ENCODE peak calls at places on chromosomes 3 and 15, in four cellular contexts. Z, O, I and P are unnamed samples.

GRCh38 chr3:66487475-66487874 is 13.3 kb downstream of the LRIG1 start:
- DNase-seq in I (no peak), O (no peak), Z (no peak), P (no peak)

GRCh38 chr15:83810110-83810509 is 156.2 kb downstream of the ADAMTSL3 start:
- DNase-seq in O (no peak), I (no peak), Z (no peak), P (no peak)

GRCh38 chr3:69791111-69791510 is 51.8 kb downstream of the MITF start:
- DNase-seq in O (peak; percentile 27), I (peak; percentile 71), Z (no peak), P (no peak)

GRCh38 chr15:47431501-47431900 is 285.8 kb upstream of the SEMA6D start:
- DNase-seq in Z (no peak), O (no peak), I (no peak), P (no peak)

GRCh38 chr15:84725001-84725491 is 9.1 kb upstream of the SEC11A start:
- DNase-seq in I (no peak), Z (peak; percentile 63), O (no peak), P (no peak)

GRCh38 chr3:171462224-171462623 is 2.0 kb upstream of the TNIK start:
- DNase-seq in O (no peak), I (no peak), Z (no peak), P (no peak)

GRCh38 chr3:169146112-169146665 is 517.3 kb downstream of the MECOM start:
- DNase-seq in Z (no peak), I (peak; percentile 15), O (peak; percentile 73), P (no peak)

GRCh38 chr3:46692566-46692983 is 904 bp downstream of the ALS2CL start:
- DNase-seq in Z (no peak), O (peak; percentile 83), I (peak; percentile 40), P (no peak)

GRCh38 chr15:95134306-95135100 is 903.1 kb downstream of the MCTP2 start:
- DNase-seq in O (no peak), I (no peak), Z (no peak), P (no peak)

GRCh38 chr3:188876370-188876769 is 295.4 kb upstream of the TPRG1 start:
- DNase-seq in Z (no peak), I (no peak), O (no peak), P (no peak)

GRCh38 chr15:83526319-83526718 is 79.2 kb downstream of the SH3GL3 start:
- DNase-seq in O (no peak), I (no peak), Z (no peak), P (no peak)

GRCh38 chr3:134486577-134487041 is 752 bp downstream of the CEP63 start:
- DNase-seq in O (no peak), Z (peak; percentile 25), I (no peak), P (no peak)

GRCh38 chr3:188283347-188283746 is 129.4 kb downstream of the LPP start:
- DNase-seq in O (no peak), I (peak; percentile 75), Z (no peak), P (no peak)

GRCh38 chr3:49883992-49884391 is 14.3 kb upstream of the CAMKV start:
- DNase-seq in Z (no peak), O (no peak), I (no peak), P (no peak)

DNA sequence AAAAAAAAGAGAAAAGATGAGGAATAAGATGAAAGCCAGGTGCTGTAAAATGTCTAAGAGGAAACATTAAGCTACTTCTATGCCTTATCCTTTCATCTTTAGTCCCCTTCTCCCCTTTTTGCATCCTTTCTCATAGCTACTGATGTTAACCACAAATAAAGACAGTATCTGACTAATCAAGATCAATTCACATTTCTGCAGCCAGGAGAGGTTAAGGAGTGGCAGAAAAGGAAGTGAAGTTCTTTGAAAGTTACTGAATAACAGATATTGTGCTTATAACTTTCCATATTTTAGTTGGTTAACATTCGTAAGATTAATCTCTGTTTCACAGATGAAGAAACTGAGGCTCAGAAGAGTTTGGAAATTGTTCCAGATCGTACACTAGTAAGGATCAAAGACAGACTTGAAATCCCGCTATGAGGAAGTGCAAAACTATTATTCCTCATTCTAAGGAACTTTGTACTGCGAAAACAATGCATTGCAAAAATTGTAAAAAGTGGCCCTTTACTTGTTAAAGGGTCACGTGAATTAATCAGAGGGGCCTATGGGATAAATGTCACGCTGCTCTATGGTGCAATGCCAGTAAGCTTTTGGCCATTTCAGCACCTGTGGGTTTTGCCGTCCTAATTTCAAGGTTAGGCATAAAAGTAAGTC is 117.7 kb upstream of the GRM7 start:
- DNase-seq in O (no peak), I (no peak), Z (no peak), P (no peak)
- TF ChIP-seq POLR2A in O (no peak), I (no peak), Z (no peak), P (no peak)

GRCh38 chr3:185070491-185071335 is 82.1 kb downstream of the C3orf70 start:
- DNase-seq in Z (no peak), O (no peak), I (no peak), P (no peak)
- TF ChIP-seq CTCF in Z (no peak), O (no peak), I (peak; percentile 31), P (no peak)

GRCh38 chr3:21618695-21619094 is 132.3 kb downstream of the ZNF385D start:
- DNase-seq in Z (no peak), O (no peak), I (no peak), P (no peak)

GRCh38 chr3:21624514-21624913 is 126.5 kb downstream of the ZNF385D start:
- DNase-seq in Z (no peak), O (no peak), I (no peak), P (no peak)

GRCh38 chr3:21621396-21621695 is 129.7 kb downstream of the ZNF385D start:
- DNase-seq in I (no peak), O (no peak), Z (no peak), P (no peak)

GRCh38 chr3:21620511-21621395 is 130.3 kb downstream of the ZNF385D start:
- DNase-seq in I (no peak), Z (no peak), O (no peak), P (no peak)
- H3K4me3 ChIP-seq in I (no peak overlapping the region), Z (no peak overlapping the region), O (peak overlapping the region; percentile 23), P (no peak overlapping the region)

GRCh38 chr3:155737844-155738460 is 6.9 kb downstream of the PLCH1 start:
- DNase-seq in I (no peak), O (peak; percentile 75), Z (no peak), P (no peak)
- TF ChIP-seq POLR2A in I (no peak), O (no peak), Z (peak; percentile 76), P (no peak)

GRCh38 chr3:152183473-152183872 is 85.3 kb upstream of the MBNL1 start:
- DNase-seq in Z (peak; percentile 54), I (peak; percentile 19), O (peak; percentile 27), P (no peak)
- TF ChIP-seq CTCF in Z (peak; percentile 65), I (peak; percentile 53), O (no peak), P (peak; percentile 26)

DNA sequence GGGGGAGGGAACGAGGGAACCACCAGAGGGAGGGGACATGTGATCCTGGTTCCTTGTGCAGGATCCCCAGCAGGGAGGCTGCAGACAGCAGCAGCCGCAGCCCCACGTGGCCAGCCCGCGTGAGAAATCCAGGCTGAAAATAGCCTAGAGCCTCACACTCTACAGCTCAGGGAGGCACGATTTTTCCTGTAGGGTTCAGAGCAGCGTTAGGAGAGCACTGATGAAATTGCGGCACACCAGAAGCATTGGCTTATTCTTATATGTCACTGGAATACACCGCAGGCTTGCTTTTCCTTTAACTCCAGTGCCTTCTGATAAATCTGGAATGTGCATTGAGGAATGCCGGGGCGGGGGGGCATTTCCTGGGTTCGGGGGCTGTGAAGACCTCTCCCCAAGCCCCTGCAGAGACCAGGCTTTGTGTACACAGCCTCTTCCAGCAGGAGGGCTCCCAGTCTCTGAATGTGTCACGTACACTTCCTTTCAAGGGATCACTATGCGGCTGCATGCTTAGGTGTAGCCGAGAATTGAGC is 193.0 kb downstream of the ATP10A start:
- DNase-seq in Z (no peak), I (peak; percentile 77), O (no peak), P (no peak)
- H3K4me3 ChIP-seq in Z (no peak overlapping the region), I (no peak overlapping the region), O (no peak overlapping the region), P (peak overlapping the region; percentile 27)

GRCh38 chr15:43196760-43197548 is 11.8 kb downstream of the CCNDBP1 start:
- DNase-seq in O (no peak), I (no peak), Z (no peak), P (no peak)
- TF ChIP-seq POLR2A in O (no peak), I (no peak), Z (no peak), P (no peak)

DNA sequence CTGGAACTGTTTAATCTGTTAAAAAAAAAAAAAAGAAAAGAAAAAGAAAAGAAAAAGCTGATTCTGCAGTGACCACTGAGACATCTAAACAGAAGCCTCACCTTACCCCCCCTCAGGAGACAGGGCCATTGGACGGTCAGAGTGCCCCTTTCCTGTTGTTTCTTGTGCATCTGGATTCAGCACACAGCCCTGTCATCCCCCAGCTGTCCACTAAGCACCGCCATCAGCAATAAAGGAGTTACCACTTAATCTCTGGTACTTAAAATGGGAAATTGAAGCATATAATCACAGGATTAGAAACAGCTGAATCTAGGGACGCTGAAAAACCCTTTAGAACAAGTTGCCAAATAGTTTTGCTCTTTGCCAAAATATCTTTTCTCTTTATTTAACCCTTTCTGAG is 62.5 kb downstream of the TRIM69 start:
- DNase-seq in I (no peak), Z (no peak), O (no peak), P (no peak)
- TF ChIP-seq CTCF in I (no peak), Z (peak; percentile 4), O (no peak), P (peak; percentile 24)

GRCh38 chr3:140311428-140311827 is 366.4 kb upstream of the TRIM42 start:
- DNase-seq in Z (no peak), I (no peak), O (no peak), P (no peak)
- H3K4me3 ChIP-seq in Z (no peak overlapping the region), I (no peak overlapping the region), O (no peak overlapping the region), P (no peak overlapping the region)

DNA sequence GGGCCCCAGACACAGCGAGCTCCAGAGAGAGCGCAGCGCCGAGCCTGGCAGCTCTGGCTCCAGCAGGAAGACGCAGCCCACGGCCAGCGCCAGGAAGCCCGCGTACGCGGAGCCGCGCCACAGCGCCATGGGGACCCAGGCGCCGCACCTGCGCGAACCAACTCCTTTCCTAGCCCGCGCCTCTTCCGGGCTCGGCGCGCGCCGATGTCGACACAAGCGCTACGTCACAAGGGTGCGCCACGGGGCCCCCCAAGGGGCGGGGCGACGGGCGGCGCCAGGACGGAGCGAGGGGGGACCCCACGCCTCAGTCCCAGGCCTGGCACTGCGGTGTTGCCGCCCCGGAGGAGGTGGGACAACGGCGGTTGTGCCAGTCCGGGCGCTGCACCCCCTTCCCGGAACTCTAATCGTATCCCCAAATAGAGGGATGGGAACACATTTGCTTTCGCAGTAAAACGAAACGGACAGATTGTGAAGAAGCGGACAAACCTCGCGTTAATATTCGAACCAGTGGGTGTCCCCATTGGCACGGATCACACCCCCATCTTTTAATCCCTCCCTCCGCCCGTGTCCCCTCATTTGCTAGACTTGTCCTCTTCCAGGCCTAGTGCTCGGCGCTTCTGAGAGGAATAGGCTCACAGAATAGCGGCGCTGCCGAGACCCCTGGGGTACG is at the start of gene ADPGK:
- DNase-seq in I (peak; percentile 90), O (peak; percentile 94), Z (peak; percentile 86), P (peak; percentile 62)
- TF ChIP-seq POLR2A in I (peak; percentile 92), O (no peak), Z (peak; percentile 87), P (peak; percentile 93)